ENCODE peak calls at places on chromosomes 13 and 19, in nine cellular contexts. One of them, this sample, is unnamed.

GRCh38 chr19:30008169-30008568 is 66.1 kb downstream of the URI1 start:
- DNase-seq in EL: no peak
- DNase-seq in iPS-NIHi11: no peak
- DNase-seq in stimulated activated CD4-positive, alpha-beta T cell treated with anti-CD3 and anti-CD28 coated beads, Interleukin-12 subunit alpha, Interleukin-12 subunit beta, amount 100 ng/mL, for 48 hours: no peak
- DNase-seq in NCI-H460: no peak
- DNase-seq in T1000: no peak
- DNase-seq in HCT116: no peak
- DNase-seq in skeletal muscle cell: no peak
- DNase-seq in central memory CD4-positive, alpha-beta T cell: no peak
- DNase-seq in this sample: no peak

GRCh38 chr19:8148410-8149231 is 771 bp downstream of the FBN3 start:
- DNase-seq in EL: no peak
- DNase-seq in iPS-NIHi11: peak; percentile 92
- DNase-seq in stimulated activated CD4-positive, alpha-beta T cell treated with anti-CD3 and anti-CD28 coated beads, Interleukin-12 subunit alpha, Interleukin-12 subunit beta, amount 100 ng/mL, for 48 hours: no peak
- DNase-seq in NCI-H460: no peak
- DNase-seq in T1000: no peak
- DNase-seq in HCT116: peak; percentile 24
- DNase-seq in skeletal muscle cell: no peak
- DNase-seq in central memory CD4-positive, alpha-beta T cell: no peak
- DNase-seq in this sample: peak; percentile 43

GRCh38 chr13:29081697-29082440 is 261.7 kb downstream of the MTUS2 start:
- DNase-seq in EL: no peak
- DNase-seq in iPS-NIHi11: no peak
- DNase-seq in stimulated activated CD4-positive, alpha-beta T cell treated with anti-CD3 and anti-CD28 coated beads, Interleukin-12 subunit alpha, Interleukin-12 subunit beta, amount 100 ng/mL, for 48 hours: no peak
- DNase-seq in NCI-H460: no peak
- DNase-seq in T1000: no peak
- DNase-seq in HCT116: no peak
- DNase-seq in skeletal muscle cell: no peak
- DNase-seq in central memory CD4-positive, alpha-beta T cell: no peak
- DNase-seq in this sample: no peak

GRCh38 chr13:106738279-106738678 is 170.3 kb upstream of the ARGLU1 start:
- DNase-seq in EL: no peak
- DNase-seq in iPS-NIHi11: no peak
- DNase-seq in stimulated activated CD4-positive, alpha-beta T cell treated with anti-CD3 and anti-CD28 coated beads, Interleukin-12 subunit alpha, Interleukin-12 subunit beta, amount 100 ng/mL, for 48 hours: no peak
- DNase-seq in NCI-H460: no peak
- DNase-seq in T1000: no peak
- DNase-seq in HCT116: no peak
- DNase-seq in skeletal muscle cell: no peak
- DNase-seq in central memory CD4-positive, alpha-beta T cell: no peak
- DNase-seq in this sample: no peak

GRCh38 chr13:27261376-27261775 is 9.3 kb upstream of the RASL11A start:
- DNase-seq in EL: peak; percentile 74
- DNase-seq in iPS-NIHi11: no peak
- DNase-seq in stimulated activated CD4-positive, alpha-beta T cell treated with anti-CD3 and anti-CD28 coated beads, Interleukin-12 subunit alpha, Interleukin-12 subunit beta, amount 100 ng/mL, for 48 hours: no peak
- DNase-seq in NCI-H460: no peak
- DNase-seq in T1000: no peak
- DNase-seq in HCT116: no peak
- DNase-seq in skeletal muscle cell: no peak
- DNase-seq in central memory CD4-positive, alpha-beta T cell: no peak
- DNase-seq in this sample: peak; percentile 63

GRCh38 chr19:4909172-4909896 is at the start of gene UHRF1:
- DNase-seq in EL: peak; percentile 79
- DNase-seq in iPS-NIHi11: peak; percentile 82
- DNase-seq in stimulated activated CD4-positive, alpha-beta T cell treated with anti-CD3 and anti-CD28 coated beads, Interleukin-12 subunit alpha, Interleukin-12 subunit beta, amount 100 ng/mL, for 48 hours: peak; percentile 65
- DNase-seq in NCI-H460: no peak
- DNase-seq in T1000: peak; percentile 36
- DNase-seq in HCT116: no peak
- DNase-seq in skeletal muscle cell: no peak
- DNase-seq in central memory CD4-positive, alpha-beta T cell: no peak
- DNase-seq in this sample: peak; percentile 77

GRCh38 chr13:48508001-48508400 is 24.9 kb downstream of the RCBTB2 start:
- DNase-seq in EL: no peak
- DNase-seq in iPS-NIHi11: no peak
- DNase-seq in stimulated activated CD4-positive, alpha-beta T cell treated with anti-CD3 and anti-CD28 coated beads, Interleukin-12 subunit alpha, Interleukin-12 subunit beta, amount 100 ng/mL, for 48 hours: no peak
- DNase-seq in NCI-H460: no peak
- DNase-seq in T1000: no peak
- DNase-seq in HCT116: no peak
- DNase-seq in skeletal muscle cell: no peak
- DNase-seq in central memory CD4-positive, alpha-beta T cell: no peak
- DNase-seq in this sample: no peak

GRCh38 chr19:35757231-35757748 is 461 bp upstream of the HSPB6 start:
- DNase-seq in EL: peak; percentile 96
- DNase-seq in iPS-NIHi11: peak; percentile 31
- DNase-seq in stimulated activated CD4-positive, alpha-beta T cell treated with anti-CD3 and anti-CD28 coated beads, Interleukin-12 subunit alpha, Interleukin-12 subunit beta, amount 100 ng/mL, for 48 hours: no peak
- DNase-seq in NCI-H460: no peak
- DNase-seq in T1000: peak; percentile 79
- DNase-seq in HCT116: no peak
- DNase-seq in skeletal muscle cell: peak; percentile 98
- DNase-seq in central memory CD4-positive, alpha-beta T cell: no peak
- DNase-seq in this sample: peak; percentile 29

GRCh38 chr13:40420160-40420740 is 246.2 kb downstream of the FOXO1 start:
- DNase-seq in EL: no peak
- DNase-seq in iPS-NIHi11: no peak
- DNase-seq in stimulated activated CD4-positive, alpha-beta T cell treated with anti-CD3 and anti-CD28 coated beads, Interleukin-12 subunit alpha, Interleukin-12 subunit beta, amount 100 ng/mL, for 48 hours: no peak
- DNase-seq in NCI-H460: no peak
- DNase-seq in T1000: no peak
- DNase-seq in HCT116: no peak
- DNase-seq in skeletal muscle cell: no peak
- DNase-seq in central memory CD4-positive, alpha-beta T cell: no peak
- DNase-seq in this sample: no peak

GRCh38 chr19:15433519-15434069 is 14.8 kb upstream of the AKAP8L start:
- DNase-seq in EL: no peak
- DNase-seq in iPS-NIHi11: no peak
- DNase-seq in stimulated activated CD4-positive, alpha-beta T cell treated with anti-CD3 and anti-CD28 coated beads, Interleukin-12 subunit alpha, Interleukin-12 subunit beta, amount 100 ng/mL, for 48 hours: no peak
- DNase-seq in NCI-H460: no peak
- DNase-seq in T1000: no peak
- DNase-seq in HCT116: no peak
- DNase-seq in skeletal muscle cell: no peak
- DNase-seq in central memory CD4-positive, alpha-beta T cell: no peak
- DNase-seq in this sample: no peak

GRCh38 chr13:100673831-100674362 is 698 bp downstream of the TMTC4 start:
- DNase-seq in EL: peak; percentile 77
- DNase-seq in iPS-NIHi11: peak; percentile 78
- DNase-seq in stimulated activated CD4-positive, alpha-beta T cell treated with anti-CD3 and anti-CD28 coated beads, Interleukin-12 subunit alpha, Interleukin-12 subunit beta, amount 100 ng/mL, for 48 hours: no peak
- DNase-seq in NCI-H460: peak; percentile 48
- DNase-seq in T1000: peak; percentile 29
- DNase-seq in HCT116: peak; percentile 28
- DNase-seq in skeletal muscle cell: peak; percentile 60
- DNase-seq in central memory CD4-positive, alpha-beta T cell: peak; percentile 43
- DNase-seq in this sample: peak; percentile 70

GRCh38 chr19:17110599-17110966 is 35.0 kb downstream of the MYO9B start:
- DNase-seq in EL: no peak
- DNase-seq in iPS-NIHi11: no peak
- DNase-seq in stimulated activated CD4-positive, alpha-beta T cell treated with anti-CD3 and anti-CD28 coated beads, Interleukin-12 subunit alpha, Interleukin-12 subunit beta, amount 100 ng/mL, for 48 hours: no peak
- DNase-seq in NCI-H460: no peak
- DNase-seq in T1000: no peak
- DNase-seq in HCT116: no peak
- DNase-seq in skeletal muscle cell: no peak
- DNase-seq in central memory CD4-positive, alpha-beta T cell: no peak
- DNase-seq in this sample: no peak

GRCh38 chr19:15187026-15188007 is 13.5 kb downstream of the NOTCH3 start:
- DNase-seq in EL: no peak
- DNase-seq in iPS-NIHi11: peak; percentile 74
- DNase-seq in stimulated activated CD4-positive, alpha-beta T cell treated with anti-CD3 and anti-CD28 coated beads, Interleukin-12 subunit alpha, Interleukin-12 subunit beta, amount 100 ng/mL, for 48 hours: no peak
- DNase-seq in NCI-H460: peak; percentile 22
- DNase-seq in T1000: no peak
- DNase-seq in HCT116: no peak
- DNase-seq in skeletal muscle cell: no peak
- DNase-seq in central memory CD4-positive, alpha-beta T cell: no peak
- DNase-seq in this sample: peak; percentile 19

GRCh38 chr19:17469092-17469370 is 1.3 kb upstream of the SLC27A1 start:
- DNase-seq in EL: no peak
- DNase-seq in iPS-NIHi11: no peak
- DNase-seq in stimulated activated CD4-positive, alpha-beta T cell treated with anti-CD3 and anti-CD28 coated beads, Interleukin-12 subunit alpha, Interleukin-12 subunit beta, amount 100 ng/mL, for 48 hours: no peak
- DNase-seq in NCI-H460: no peak
- DNase-seq in T1000: no peak
- DNase-seq in HCT116: no peak
- DNase-seq in skeletal muscle cell: no peak
- DNase-seq in central memory CD4-positive, alpha-beta T cell: no peak
- DNase-seq in this sample: no peak

GRCh38 chr19:42199440-42200115 is 17.9 kb downstream of the DEDD2 start:
- DNase-seq in EL: no peak
- DNase-seq in iPS-NIHi11: peak; percentile 65
- DNase-seq in stimulated activated CD4-positive, alpha-beta T cell treated with anti-CD3 and anti-CD28 coated beads, Interleukin-12 subunit alpha, Interleukin-12 subunit beta, amount 100 ng/mL, for 48 hours: peak; percentile 50
- DNase-seq in NCI-H460: no peak
- DNase-seq in T1000: no peak
- DNase-seq in HCT116: no peak
- DNase-seq in skeletal muscle cell: no peak
- DNase-seq in central memory CD4-positive, alpha-beta T cell: peak; percentile 62
- DNase-seq in this sample: no peak

GRCh38 chr19:16161848-16162247 is 11.5 kb downstream of the CIB3 start:
- DNase-seq in EL: peak; percentile 68
- DNase-seq in iPS-NIHi11: no peak
- DNase-seq in stimulated activated CD4-positive, alpha-beta T cell treated with anti-CD3 and anti-CD28 coated beads, Interleukin-12 subunit alpha, Interleukin-12 subunit beta, amount 100 ng/mL, for 48 hours: no peak
- DNase-seq in NCI-H460: no peak
- DNase-seq in T1000: peak; percentile 13
- DNase-seq in HCT116: peak; percentile 65
- DNase-seq in skeletal muscle cell: peak; percentile 62
- DNase-seq in central memory CD4-positive, alpha-beta T cell: no peak
- DNase-seq in this sample: peak; percentile 93

GRCh38 chr19:52095172-52096014 is at the start of gene ZNF841:
- DNase-seq in EL: peak; percentile 95
- DNase-seq in iPS-NIHi11: peak; percentile 98
- DNase-seq in stimulated activated CD4-positive, alpha-beta T cell treated with anti-CD3 and anti-CD28 coated beads, Interleukin-12 subunit alpha, Interleukin-12 subunit beta, amount 100 ng/mL, for 48 hours: peak; percentile 88
- DNase-seq in NCI-H460: peak; percentile 81
- DNase-seq in T1000: peak; percentile 96
- DNase-seq in HCT116: no peak
- DNase-seq in skeletal muscle cell: peak; percentile 87
- DNase-seq in central memory CD4-positive, alpha-beta T cell: peak; percentile 71
- DNase-seq in this sample: peak; percentile 92

GRCh38 chr19:2291185-2291751 is 9.3 kb upstream of the PEAK3 start:
- DNase-seq in EL: no peak
- DNase-seq in iPS-NIHi11: peak; percentile 84
- DNase-seq in stimulated activated CD4-positive, alpha-beta T cell treated with anti-CD3 and anti-CD28 coated beads, Interleukin-12 subunit alpha, Interleukin-12 subunit beta, amount 100 ng/mL, for 48 hours: no peak
- DNase-seq in NCI-H460: no peak
- DNase-seq in T1000: no peak
- DNase-seq in HCT116: no peak
- DNase-seq in skeletal muscle cell: no peak
- DNase-seq in central memory CD4-positive, alpha-beta T cell: no peak
- DNase-seq in this sample: no peak

GRCh38 chr19:16025108-16026101 is 50.9 kb upstream of the TPM4 start:
- DNase-seq in EL: peak; percentile 78
- DNase-seq in iPS-NIHi11: peak; percentile 56
- DNase-seq in stimulated activated CD4-positive, alpha-beta T cell treated with anti-CD3 and anti-CD28 coated beads, Interleukin-12 subunit alpha, Interleukin-12 subunit beta, amount 100 ng/mL, for 48 hours: no peak
- DNase-seq in NCI-H460: peak; percentile 48
- DNase-seq in T1000: no peak
- DNase-seq in HCT116: peak; percentile 56
- DNase-seq in skeletal muscle cell: no peak
- DNase-seq in central memory CD4-positive, alpha-beta T cell: no peak
- DNase-seq in this sample: peak; percentile 71

GRCh38 chr13:36297600-36298338 is at the start of gene CCDC169:
- DNase-seq in EL: peak; percentile 78
- DNase-seq in iPS-NIHi11: peak; percentile 88
- DNase-seq in stimulated activated CD4-positive, alpha-beta T cell treated with anti-CD3 and anti-CD28 coated beads, Interleukin-12 subunit alpha, Interleukin-12 subunit beta, amount 100 ng/mL, for 48 hours: peak; percentile 42
- DNase-seq in NCI-H460: peak; percentile 56
- DNase-seq in T1000: peak; percentile 70
- DNase-seq in HCT116: no peak
- DNase-seq in skeletal muscle cell: no peak
- DNase-seq in central memory CD4-positive, alpha-beta T cell: peak; percentile 59
- DNase-seq in this sample: peak; percentile 44

GRCh38 chr19:6020166-6020967 is 42.4 kb upstream of the RANBP3 start:
- DNase-seq in EL: no peak
- DNase-seq in iPS-NIHi11: no peak
- DNase-seq in stimulated activated CD4-positive, alpha-beta T cell treated with anti-CD3 and anti-CD28 coated beads, Interleukin-12 subunit alpha, Interleukin-12 subunit beta, amount 100 ng/mL, for 48 hours: no peak
- DNase-seq in NCI-H460: no peak
- DNase-seq in T1000: no peak
- DNase-seq in HCT116: no peak
- DNase-seq in skeletal muscle cell: no peak
- DNase-seq in central memory CD4-positive, alpha-beta T cell: no peak
- DNase-seq in this sample: peak; percentile 64

GRCh38 chr19:10407102-10407501 is 3.8 kb upstream of the CDC37 start:
- DNase-seq in EL: no peak
- DNase-seq in iPS-NIHi11: no peak
- DNase-seq in stimulated activated CD4-positive, alpha-beta T cell treated with anti-CD3 and anti-CD28 coated beads, Interleukin-12 subunit alpha, Interleukin-12 subunit beta, amount 100 ng/mL, for 48 hours: no peak
- DNase-seq in NCI-H460: no peak
- DNase-seq in T1000: no peak
- DNase-seq in HCT116: no peak
- DNase-seq in skeletal muscle cell: no peak
- DNase-seq in central memory CD4-positive, alpha-beta T cell: no peak
- DNase-seq in this sample: no peak

GRCh38 chr13:110387451-110388140 is 80.5 kb downstream of the COL4A2 start:
- DNase-seq in EL: peak; percentile 55
- DNase-seq in iPS-NIHi11: peak; percentile 62
- DNase-seq in stimulated activated CD4-positive, alpha-beta T cell treated with anti-CD3 and anti-CD28 coated beads, Interleukin-12 subunit alpha, Interleukin-12 subunit beta, amount 100 ng/mL, for 48 hours: no peak
- DNase-seq in NCI-H460: no peak
- DNase-seq in T1000: no peak
- DNase-seq in HCT116: no peak
- DNase-seq in skeletal muscle cell: no peak
- DNase-seq in central memory CD4-positive, alpha-beta T cell: no peak
- DNase-seq in this sample: no peak

GRCh38 chr13:44188257-44188656 is 185.4 kb upstream of the SERP2 start:
- DNase-seq in EL: peak; percentile 83
- DNase-seq in iPS-NIHi11: no peak
- DNase-seq in stimulated activated CD4-positive, alpha-beta T cell treated with anti-CD3 and anti-CD28 coated beads, Interleukin-12 subunit alpha, Interleukin-12 subunit beta, amount 100 ng/mL, for 48 hours: no peak
- DNase-seq in NCI-H460: no peak
- DNase-seq in T1000: no peak
- DNase-seq in HCT116: peak; percentile 16
- DNase-seq in skeletal muscle cell: peak; percentile 26
- DNase-seq in central memory CD4-positive, alpha-beta T cell: no peak
- DNase-seq in this sample: peak; percentile 92

GRCh38 chr13:39676315-39676876 is 20.9 kb downstream of the COG6 start:
- DNase-seq in EL: peak; percentile 51
- DNase-seq in iPS-NIHi11: no peak
- DNase-seq in stimulated activated CD4-positive, alpha-beta T cell treated with anti-CD3 and anti-CD28 coated beads, Interleukin-12 subunit alpha, Interleukin-12 subunit beta, amount 100 ng/mL, for 48 hours: peak; percentile 34
- DNase-seq in NCI-H460: peak; percentile 20
- DNase-seq in T1000: no peak
- DNase-seq in HCT116: peak; percentile 40
- DNase-seq in skeletal muscle cell: no peak
- DNase-seq in central memory CD4-positive, alpha-beta T cell: peak; percentile 31
- DNase-seq in this sample: peak; percentile 67

GRCh38 chr19:1860133-1860775 is 3.1 kb downstream of the KLF16 start:
- DNase-seq in EL: peak; percentile 72
- DNase-seq in iPS-NIHi11: no peak
- DNase-seq in stimulated activated CD4-positive, alpha-beta T cell treated with anti-CD3 and anti-CD28 coated beads, Interleukin-12 subunit alpha, Interleukin-12 subunit beta, amount 100 ng/mL, for 48 hours: no peak
- DNase-seq in NCI-H460: no peak
- DNase-seq in T1000: peak; percentile 57
- DNase-seq in HCT116: no peak
- DNase-seq in skeletal muscle cell: no peak
- DNase-seq in central memory CD4-positive, alpha-beta T cell: peak; percentile 73
- DNase-seq in this sample: no peak

GRCh38 chr19:38387550-38388309 is at the start of gene GGN:
- DNase-seq in EL: peak; percentile 96
- DNase-seq in iPS-NIHi11: peak; percentile 92
- DNase-seq in stimulated activated CD4-positive, alpha-beta T cell treated with anti-CD3 and anti-CD28 coated beads, Interleukin-12 subunit alpha, Interleukin-12 subunit beta, amount 100 ng/mL, for 48 hours: peak; percentile 92
- DNase-seq in NCI-H460: peak; percentile 69
- DNase-seq in T1000: peak; percentile 95
- DNase-seq in HCT116: peak; percentile 88
- DNase-seq in skeletal muscle cell: peak; percentile 81
- DNase-seq in central memory CD4-positive, alpha-beta T cell: peak; percentile 72
- DNase-seq in this sample: peak; percentile 87

GRCh38 chr19:47430041-47430802 is 10.9 kb upstream of the MEIS3 start:
- DNase-seq in EL: peak; percentile 34
- DNase-seq in iPS-NIHi11: peak; percentile 63
- DNase-seq in stimulated activated CD4-positive, alpha-beta T cell treated with anti-CD3 and anti-CD28 coated beads, Interleukin-12 subunit alpha, Interleukin-12 subunit beta, amount 100 ng/mL, for 48 hours: no peak
- DNase-seq in NCI-H460: no peak
- DNase-seq in T1000: no peak
- DNase-seq in HCT116: no peak
- DNase-seq in skeletal muscle cell: no peak
- DNase-seq in central memory CD4-positive, alpha-beta T cell: no peak
- DNase-seq in this sample: no peak

GRCh38 chr13:20475927-20476691 is 49.5 kb downstream of the CRYL1 start:
- DNase-seq in EL: no peak
- DNase-seq in iPS-NIHi11: peak; percentile 62
- DNase-seq in stimulated activated CD4-positive, alpha-beta T cell treated with anti-CD3 and anti-CD28 coated beads, Interleukin-12 subunit alpha, Interleukin-12 subunit beta, amount 100 ng/mL, for 48 hours: peak; percentile 43
- DNase-seq in NCI-H460: no peak
- DNase-seq in T1000: no peak
- DNase-seq in HCT116: no peak
- DNase-seq in skeletal muscle cell: no peak
- DNase-seq in central memory CD4-positive, alpha-beta T cell: peak; percentile 85
- DNase-seq in this sample: no peak

GRCh38 chr13:113848431-113849260 is 15.2 kb downstream of the GAS6 start:
- DNase-seq in EL: no peak
- DNase-seq in iPS-NIHi11: peak; percentile 58
- DNase-seq in stimulated activated CD4-positive, alpha-beta T cell treated with anti-CD3 and anti-CD28 coated beads, Interleukin-12 subunit alpha, Interleukin-12 subunit beta, amount 100 ng/mL, for 48 hours: no peak
- DNase-seq in NCI-H460: no peak
- DNase-seq in T1000: no peak
- DNase-seq in HCT116: no peak
- DNase-seq in skeletal muscle cell: no peak
- DNase-seq in central memory CD4-positive, alpha-beta T cell: no peak
- DNase-seq in this sample: peak; percentile 20

GRCh38 chr19:56071151-56071550 is 49.9 kb downstream of the ZNF787 start:
- DNase-seq in EL: no peak
- DNase-seq in iPS-NIHi11: no peak
- DNase-seq in stimulated activated CD4-positive, alpha-beta T cell treated with anti-CD3 and anti-CD28 coated beads, Interleukin-12 subunit alpha, Interleukin-12 subunit beta, amount 100 ng/mL, for 48 hours: no peak
- DNase-seq in NCI-H460: no peak
- DNase-seq in T1000: no peak
- DNase-seq in HCT116: peak; percentile 15
- DNase-seq in skeletal muscle cell: no peak
- DNase-seq in central memory CD4-positive, alpha-beta T cell: no peak
- DNase-seq in this sample: peak; percentile 59